ENCODE peak calls at places on chromosomes 7 and 10, in eight cellular contexts. W is cardiac fibroblast, L is neural progenitor cell, T is AG10803, V is suprapubic skin, Y is AG04449, G is choroid plexus epithelial cell, S is heart right ventricle. K is an unnamed sample.

GRCh38 chr7:44320794-44321371 is 4.5 kb downstream of the CAMK2B start:
- DNase-seq in W (no peak), L (no peak), T (no peak), V (no peak), Y (no peak), G (peak), S (no peak), K (no peak)

GRCh38 chr10:33134011-33134751 is 176.2 kb upstream of the ITGB1 start:
- DNase-seq in W (peak), L (no peak), T (peak), V (no peak), Y (peak), G (peak), S (no peak), K (peak)

GRCh38 chr10:96377816-96378294 is 19.1 kb upstream of the OPALIN start:
- DNase-seq in W (peak), L (peak), T (peak), V (no peak), Y (no peak), G (peak), S (peak), K (no peak)

GRCh38 chr10:8435186-8436055 is 380.9 kb downstream of the GATA3 start:
- DNase-seq in W (no peak), L (no peak), T (no peak), V (peak), Y (no peak), G (no peak), S (no peak), K (peak)

GRCh38 chr7:26865094-26865388 is 651 bp upstream of the SKAP2 start:
- DNase-seq in W (no peak), L (peak), T (no peak), V (no peak), Y (no peak), G (no peak), S (no peak), K (no peak)

GRCh38 chr10:31051703-31052102 is 20.0 kb upstream of the ZNF438 start:
- DNase-seq in W (peak), L (no peak), T (no peak), V (no peak), Y (no peak), G (peak), S (no peak), K (peak)

GRCh38 chr10:98919899-98920298 is 315.8 kb downstream of the HPSE2 start:
- DNase-seq in W (no peak), L (no peak), T (no peak), V (no peak), Y (no peak), G (no peak), S (no peak), K (no peak)

GRCh38 chr10:13053794-13054462 is 46.0 kb upstream of the OPTN start:
- DNase-seq in W (no peak), L (no peak), T (no peak), V (no peak), Y (no peak), G (no peak), S (no peak), K (peak)

GRCh38 chr7:137978464-137979237 is 23.2 kb downstream of the CREB3L2 start:
- DNase-seq in W (peak), L (no peak), T (peak), V (no peak), Y (peak), G (peak), S (peak), K (peak)

GRCh38 chr10:124020871-124021823 is 72.3 kb downstream of the CHST15 start:
- DNase-seq in W (no peak), L (no peak), T (no peak), V (no peak), Y (no peak), G (no peak), S (no peak), K (peak)

GRCh38 chr7:98086231-98086855 is 20.3 kb upstream of the LMTK2 start:
- DNase-seq in W (no peak), L (no peak), T (no peak), V (peak), Y (no peak), G (no peak), S (no peak), K (peak)

GRCh38 chr7:131225619-131226101 is 102.0 kb upstream of the MKLN1 start:
- DNase-seq in W (peak), L (no peak), T (peak), V (peak), Y (no peak), G (peak), S (peak), K (peak)

GRCh38 chr10:98466916-98467505 is 20.3 kb upstream of the HPS1 start:
- DNase-seq in W (no peak), L (no peak), T (no peak), V (no peak), Y (no peak), G (no peak), S (no peak), K (no peak)

GRCh38 chr10:103660364-103661197 is 167.1 kb downstream of the NEURL1 start:
- DNase-seq in W (peak), L (no peak), T (peak), V (no peak), Y (no peak), G (peak), S (no peak), K (no peak)

GRCh38 chr7:51019231-51019844 is 236.6 kb upstream of the GRB10 start:
- DNase-seq in W (peak), L (no peak), T (peak), V (no peak), Y (no peak), G (peak), S (no peak), K (peak)

GRCh38 chr7:24763303-24763901 is 6.1 kb upstream of the GSDME start:
- DNase-seq in W (no peak), L (no peak), T (no peak), V (no peak), Y (no peak), G (no peak), S (no peak), K (no peak)

GRCh38 chr10:130137077-130137448 is 872 bp downstream of the GLRX3 start:
- DNase-seq in W (peak), L (peak), T (peak), V (no peak), Y (no peak), G (peak), S (no peak), K (peak)

GRCh38 chr10:93390691-93391090 is 91.4 kb downstream of the MYOF start:
- DNase-seq in W (no peak), L (no peak), T (peak), V (no peak), Y (no peak), G (no peak), S (no peak), K (no peak)

GRCh38 chr10:10533417-10533816 is 484.3 kb upstream of the CELF2 start:
- DNase-seq in W (peak), L (no peak), T (no peak), V (no peak), Y (no peak), G (no peak), S (no peak), K (peak)

GRCh38 chr7:91228927-91229326 is 35.3 kb upstream of the FZD1 start:
- DNase-seq in W (no peak), L (peak), T (no peak), V (no peak), Y (no peak), G (no peak), S (no peak), K (no peak)

GRCh38 chr10:34319197-34319846 is 495.8 kb downstream of the PARD3 start:
- DNase-seq in W (peak), L (no peak), T (peak), V (no peak), Y (peak), G (peak), S (peak), K (peak)

GRCh38 chr7:111871283-111871682 is 309.0 kb upstream of the IMMP2L start:
- DNase-seq in W (no peak), L (no peak), T (no peak), V (no peak), Y (no peak), G (no peak), S (no peak), K (peak)

GRCh38 chr7:100889761-100890639 is 485 bp upstream of the UFSP1 start:
- DNase-seq in W (peak), L (peak), T (peak), V (peak), Y (no peak), G (peak), S (peak), K (peak)

GRCh38 chr7:100893318-100893895 is 2.3 kb downstream of the ACHE start:
- DNase-seq in W (no peak), L (no peak), T (no peak), V (no peak), Y (no peak), G (no peak), S (no peak), K (no peak)

GRCh38 chr7:100890640-100891521 is 1.4 kb upstream of the UFSP1 start:
- DNase-seq in W (no peak), L (peak), T (no peak), V (peak), Y (no peak), G (no peak), S (no peak), K (no peak)

GRCh38 chr7:100892364-100893317 is 3.0 kb downstream of the ACHE start:
- DNase-seq in W (no peak), L (no peak), T (no peak), V (no peak), Y (no peak), G (no peak), S (no peak), K (no peak)

DNA sequence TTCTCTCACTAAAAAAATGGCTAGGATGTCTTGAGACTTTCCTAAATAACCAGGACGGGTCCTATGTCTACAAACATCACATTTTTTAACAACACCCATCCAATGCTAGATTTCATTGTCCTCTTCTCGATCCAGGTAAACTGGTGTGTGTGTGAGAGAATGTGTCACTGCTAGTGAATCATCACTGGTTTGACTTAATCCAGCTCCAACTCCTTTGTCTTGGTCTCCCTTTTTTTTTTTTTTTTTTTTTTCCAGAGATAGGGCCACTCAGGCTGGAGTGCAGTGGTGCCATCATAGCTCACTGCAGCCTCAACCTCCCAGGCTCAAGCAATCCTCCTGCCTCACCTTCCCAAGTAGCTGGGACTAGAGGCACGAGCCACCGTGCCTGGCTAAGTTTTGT is 2.0 kb upstream of the UFSP1 start:
- DNase-seq in W (no peak), L (no peak), T (no peak), V (no peak), Y (no peak), G (no peak), S (no peak), K (peak)
- H3K4me3 ChIP-seq in W (no peak), L (no peak), T (no peak), V (no peak), Y (no peak), G (no peak), S (no peak), K (peak)

DNA sequence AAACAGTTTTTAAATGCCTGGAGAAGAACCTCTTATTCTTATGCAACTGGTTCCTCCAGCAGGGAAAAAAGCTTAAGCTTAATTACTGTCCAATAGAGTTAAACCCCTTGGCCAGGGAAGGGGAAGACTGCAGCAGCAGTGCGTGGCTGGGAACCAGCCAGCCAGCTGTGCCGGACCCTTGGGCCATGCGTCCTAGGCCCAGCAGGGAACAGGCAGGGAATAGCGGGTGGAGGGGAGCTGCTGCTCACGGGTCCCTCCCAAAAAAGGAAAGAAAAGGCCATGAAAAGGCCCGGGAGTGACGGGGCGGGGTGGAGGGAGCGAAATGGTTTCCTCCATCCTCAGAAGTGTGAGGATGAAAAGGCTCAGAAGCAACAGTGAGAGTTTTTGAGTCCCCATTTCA is 35.2 kb upstream of the HECW1 start:
- DNase-seq in W (no peak), L (peak), T (no peak), V (no peak), Y (no peak), G (no peak), S (no peak), K (no peak)
- H3K4me3 ChIP-seq in W (no peak), L (no peak), T (no peak), V (no peak), Y (no peak), G (no peak), S (no peak), K (no peak)

GRCh38 chr10:19719320-19719719 is 96.9 kb upstream of the PLXDC2 start:
- DNase-seq in W (peak), L (no peak), T (peak), V (no peak), Y (no peak), G (peak), S (no peak), K (peak)
- H3K4me3 ChIP-seq in W (no peak), L (no peak), T (no peak), V (no peak), Y (no peak), G (peak), S (no peak), K (no peak)

DNA sequence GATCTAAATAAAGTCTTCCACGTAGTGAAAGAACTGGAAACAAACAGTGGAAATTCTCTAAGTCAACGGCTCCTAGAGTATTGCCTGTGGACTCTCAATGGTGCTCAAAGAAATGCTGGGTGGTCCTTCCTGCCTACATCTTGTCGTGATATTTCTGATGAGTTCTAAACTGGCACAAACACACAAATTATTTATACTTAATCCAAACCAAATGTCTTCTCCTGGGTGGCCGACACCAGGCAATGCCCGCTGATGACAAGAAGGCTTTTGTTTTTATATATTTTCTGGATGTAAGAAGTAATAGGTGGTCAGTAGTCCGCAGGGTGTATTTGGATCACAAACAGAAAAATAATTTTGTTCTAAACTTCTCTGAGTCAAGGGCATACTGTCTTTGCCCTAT is 178.7 kb downstream of the GFRA1 start:
- DNase-seq in W (no peak), L (no peak), T (no peak), V (no peak), Y (no peak), G (no peak), S (no peak), K (no peak)
- H3K4me3 ChIP-seq in W (no peak), L (no peak), T (no peak), V (no peak), Y (no peak), G (no peak), S (no peak), K (no peak)

GRCh38 chr10:23613900-23614299 is 175.0 kb downstream of the OTUD1 start:
- DNase-seq in W (no peak), L (no peak), T (no peak), V (no peak), Y (no peak), G (no peak), S (no peak), K (no peak)

GRCh38 chr10:23610626-23611307 is 171.9 kb downstream of the OTUD1 start:
- DNase-seq in W (no peak), L (no peak), T (no peak), V (no peak), Y (no peak), G (no peak), S (no peak), K (peak)

GRCh38 chr10:23614483-23614882 is 175.6 kb downstream of the OTUD1 start:
- DNase-seq in W (no peak), L (no peak), T (no peak), V (no peak), Y (no peak), G (no peak), S (no peak), K (no peak)

GRCh38 chr10:23611308-23611631 is 172.4 kb downstream of the OTUD1 start:
- DNase-seq in W (no peak), L (no peak), T (no peak), V (no peak), Y (no peak), G (no peak), S (no peak), K (no peak)
- H3K4me3 ChIP-seq in W (no peak), L (no peak), T (no peak), V (no peak), Y (no peak), G (no peak), S (no peak), K (no peak)

GRCh38 chr7:84638339-84638697 is 443.7 kb upstream of the SEMA3A start:
- DNase-seq in W (no peak), L (no peak), T (no peak), V (no peak), Y (no peak), G (no peak), S (no peak), K (no peak)
- H3K4me3 ChIP-seq in W (no peak), L (no peak), T (no peak), V (no peak), Y (no peak), G (no peak), S (no peak), K (no peak)

GRCh38 chr10:63393050-63393449 is 72.7 kb downstream of the JMJD1C start:
- DNase-seq in W (no peak), L (no peak), T (no peak), V (no peak), Y (no peak), G (no peak), S (no peak), K (no peak)

GRCh38 chr10:63391812-63392211 is 74.0 kb downstream of the JMJD1C start:
- DNase-seq in W (peak), L (no peak), T (peak), V (no peak), Y (no peak), G (peak), S (no peak), K (no peak)

GRCh38 chr10:63392224-63392623 is 73.6 kb downstream of the JMJD1C start:
- DNase-seq in W (no peak), L (no peak), T (no peak), V (no peak), Y (no peak), G (no peak), S (no peak), K (no peak)

GRCh38 chr10:63390521-63390920 is 75.3 kb downstream of the JMJD1C start:
- DNase-seq in W (no peak), L (no peak), T (no peak), V (no peak), Y (no peak), G (no peak), S (no peak), K (no peak)

GRCh38 chr10:63396123-63396719 is 69.6 kb downstream of the JMJD1C start:
- DNase-seq in W (peak), L (no peak), T (peak), V (no peak), Y (no peak), G (peak), S (no peak), K (no peak)
- H3K4me3 ChIP-seq in W (no peak), L (no peak), T (peak), V (peak), Y (peak), G (no peak), S (no peak), K (no peak)

DNA sequence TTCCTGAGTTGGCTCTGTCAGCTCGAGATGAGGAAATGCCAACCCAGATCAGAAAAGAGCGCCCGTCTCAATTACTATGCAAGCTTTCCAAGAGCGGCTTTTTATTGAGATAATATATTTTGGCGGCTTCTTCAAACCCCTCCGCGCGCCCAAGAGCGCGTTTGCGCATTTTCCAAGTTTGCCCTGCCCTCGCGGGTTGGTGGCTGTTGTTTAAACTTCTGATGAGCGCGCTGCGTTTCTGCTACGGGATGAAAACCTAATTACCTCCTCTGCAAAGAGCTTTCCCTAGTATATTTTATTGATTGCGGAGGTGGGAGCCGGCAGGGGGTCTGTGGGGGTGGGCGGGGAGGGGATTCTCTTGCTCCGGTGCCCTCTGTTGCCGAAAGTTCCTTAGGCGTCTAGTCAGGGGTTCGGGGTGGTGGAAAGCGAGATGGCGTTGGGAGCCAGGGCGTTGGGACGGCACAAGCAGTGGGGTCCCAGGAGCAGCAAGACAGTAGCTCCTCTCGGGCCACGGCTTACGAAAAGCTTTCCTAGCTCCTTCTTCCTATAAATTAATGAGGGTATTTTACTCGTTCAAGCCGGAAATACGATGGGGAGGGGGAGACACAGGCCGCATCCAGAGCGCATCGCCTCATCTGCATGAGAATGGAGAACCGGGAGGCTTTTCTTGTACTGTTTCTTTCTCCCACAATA is 8.3 kb downstream of the NXPH1 start:
- DNase-seq in W (no peak), L (peak), T (no peak), V (no peak), Y (no peak), G (no peak), S (no peak), K (no peak)
- H3K4me3 ChIP-seq in W (no peak), L (peak), T (no peak), V (no peak), Y (no peak), G (no peak), S (no peak), K (no peak)

DNA sequence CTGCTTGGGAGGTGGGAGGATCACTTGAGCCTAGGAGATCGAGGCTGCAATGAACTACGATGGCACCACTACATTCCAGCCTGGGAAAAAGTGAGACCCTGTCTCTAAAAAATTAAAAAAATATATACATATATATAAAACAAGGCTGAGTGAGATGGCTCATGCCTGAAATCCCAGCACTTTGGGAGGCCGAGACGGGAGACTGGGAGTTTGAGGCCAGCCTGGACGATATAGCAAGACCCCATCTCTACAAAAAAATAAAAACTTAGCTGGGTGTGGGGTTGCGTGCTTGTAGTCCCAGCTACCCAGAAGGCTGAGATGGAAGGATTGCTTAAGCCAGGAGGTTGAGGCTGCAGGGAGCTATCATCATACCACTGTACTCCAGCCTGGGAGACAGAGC is 87.6 kb downstream of the CARD11 start:
- DNase-seq in W (no peak), L (no peak), T (no peak), V (no peak), Y (no peak), G (no peak), S (no peak), K (no peak)
- H3K4me3 ChIP-seq in W (no peak), L (no peak), T (no peak), V (no peak), Y (no peak), G (no peak), S (no peak), K (no peak)

K was measured in bronchial epithelial cell.